ENCODE peak calls at places on chromosomes 2 and 18, in four cellular contexts. F is retina, N is cerebellar cortex, P is mesendoderm. W is an unnamed sample.

GRCh38 chr2:121648611-121649401 is 456 bp downstream of the CLASP1 start:
- DNase-seq in F (peak), N (peak), P (peak), W (peak)

GRCh38 chr2:88602022-88602421 is 25.2 kb downstream of the EIF2AK3 start:
- DNase-seq in F (no peak), N (no peak), P (no peak), W (no peak)

GRCh38 chr18:22683196-22683676 is 249.9 kb upstream of the RBBP8 start:
- DNase-seq in F (no peak), N (no peak), P (no peak), W (peak)

GRCh38 chr2:202158796-202159195 is 79.6 kb downstream of the SUMO1 start:
- DNase-seq in F (no peak), N (peak), P (no peak), W (no peak)

GRCh38 chr18:78764544-78764943 is 215.1 kb upstream of the SALL3 start:
- DNase-seq in F (no peak), N (no peak), P (no peak), W (no peak)

GRCh38 chr2:217568289-217568985 is 434.4 kb downstream of the TNS1 start:
- DNase-seq in F (no peak), N (no peak), P (no peak), W (no peak)

GRCh38 chr2:45984896-45985488 is 312.2 kb upstream of the EPAS1 start:
- DNase-seq in F (no peak), N (no peak), P (no peak), W (no peak)

GRCh38 chr2:126835261-126835660 is 63.4 kb upstream of the TEX51 start:
- DNase-seq in F (no peak), N (no peak), P (no peak), W (no peak)

GRCh38 chr2:20567159-20567925 is 83.6 kb downstream of the HS1BP3 start:
- DNase-seq in F (peak), N (no peak), P (peak), W (no peak)

GRCh38 chr18:48994926-48995835 is 44.4 kb upstream of the SMAD7 start:
- DNase-seq in F (no peak), N (no peak), P (no peak), W (no peak)

GRCh38 chr18:47248610-47249343 is 2.7 kb downstream of the SKOR2 start:
- DNase-seq in F (peak), N (no peak), P (no peak), W (no peak)

GRCh38 chr2:24207359-24207758 is 32.5 kb downstream of the FAM228A start:
- DNase-seq in F (no peak), N (no peak), P (no peak), W (no peak)

GRCh38 chr2:85792783-85793441 is 39.1 kb downstream of the ATOH8 start:
- DNase-seq in F (no peak), N (peak), P (peak), W (no peak)

GRCh38 chr18:70450658-70451253 is 161.9 kb downstream of the SOCS6 start:
- DNase-seq in F (no peak), N (no peak), P (no peak), W (no peak)

GRCh38 chr18:28115149-28115550 is 61.8 kb downstream of the CDH2 start:
- DNase-seq in F (no peak), N (no peak), P (peak), W (no peak)

GRCh38 chr2:222982909-222983265 is 69.1 kb upstream of the KCNE4 start:
- DNase-seq in F (no peak), N (no peak), P (peak), W (no peak)

GRCh38 chr2:20641123-20641985 is 9.5 kb downstream of the HS1BP3 start:
- DNase-seq in F (peak), N (peak), P (peak), W (no peak)

W was measured in globus pallidus.